ENCODE peak calls at places on chromosomes 6 and 20, in six cellular contexts. One of them, this sample, is unnamed.

GRCh38 chr6:153024401-153025017 is 22.0 kb upstream of the MTRF1L start:
- DNase-seq in AG10803: peak
- DNase-seq in activated CD8-positive, alpha-beta T cell treated with anti-CD3 and anti-CD28 coated beads for 36 hours: peak
- DNase-seq in ascending aorta: no peak
- DNase-seq in H1: peak
- DNase-seq in fibroblast of pulmonary artery: peak
- DNase-seq in this sample: peak

GRCh38 chr6:93423542-93423941 is 4.2 kb upstream of the EPHA7 start:
- DNase-seq in fibroblast of pulmonary artery: peak
- DNase-seq in H1: no peak
- DNase-seq in ascending aorta: no peak
- DNase-seq in AG10803: no peak
- DNase-seq in activated CD8-positive, alpha-beta T cell treated with anti-CD3 and anti-CD28 coated beads for 36 hours: peak
- DNase-seq in this sample: peak

GRCh38 chr20:23670361-23670760 is 18.5 kb downstream of the CST4 start:
- DNase-seq in AG10803: no peak
- DNase-seq in H1: no peak
- DNase-seq in activated CD8-positive, alpha-beta T cell treated with anti-CD3 and anti-CD28 coated beads for 36 hours: no peak
- DNase-seq in ascending aorta: no peak
- DNase-seq in fibroblast of pulmonary artery: no peak
- DNase-seq in this sample: no peak

GRCh38 chr20:48995599-48995998 is 50.5 kb upstream of the CSE1L start:
- DNase-seq in fibroblast of pulmonary artery: no peak
- DNase-seq in H1: no peak
- DNase-seq in AG10803: no peak
- DNase-seq in ascending aorta: no peak
- DNase-seq in activated CD8-positive, alpha-beta T cell treated with anti-CD3 and anti-CD28 coated beads for 36 hours: no peak
- DNase-seq in this sample: no peak

GRCh38 chr20:38147751-38148150 is 17.3 kb downstream of the TGM2 start:
- DNase-seq in activated CD8-positive, alpha-beta T cell treated with anti-CD3 and anti-CD28 coated beads for 36 hours: no peak
- DNase-seq in H1: no peak
- DNase-seq in AG10803: no peak
- DNase-seq in ascending aorta: no peak
- DNase-seq in fibroblast of pulmonary artery: no peak
- DNase-seq in this sample: no peak

GRCh38 chr6:36752886-36753506 is 55.4 kb downstream of the RAB44 start:
- DNase-seq in activated CD8-positive, alpha-beta T cell treated with anti-CD3 and anti-CD28 coated beads for 36 hours: peak
- DNase-seq in ascending aorta: no peak
- DNase-seq in AG10803: no peak
- DNase-seq in H1: no peak
- DNase-seq in fibroblast of pulmonary artery: no peak
- DNase-seq in this sample: no peak

GRCh38 chr6:70277480-70277879 is 25.4 kb downstream of the COL9A1 start:
- DNase-seq in ascending aorta: no peak
- DNase-seq in H1: no peak
- DNase-seq in activated CD8-positive, alpha-beta T cell treated with anti-CD3 and anti-CD28 coated beads for 36 hours: no peak
- DNase-seq in AG10803: peak
- DNase-seq in fibroblast of pulmonary artery: peak
- DNase-seq in this sample: peak

GRCh38 chr6:70124882-70125535 is 177.9 kb downstream of the COL9A1 start:
- DNase-seq in AG10803: peak
- DNase-seq in H1: no peak
- DNase-seq in activated CD8-positive, alpha-beta T cell treated with anti-CD3 and anti-CD28 coated beads for 36 hours: no peak
- DNase-seq in ascending aorta: no peak
- DNase-seq in fibroblast of pulmonary artery: peak
- DNase-seq in this sample: peak

GRCh38 chr6:19837511-19838441 is 606 bp downstream of the ID4 start:
- DNase-seq in fibroblast of pulmonary artery: peak
- DNase-seq in H1: no peak
- DNase-seq in activated CD8-positive, alpha-beta T cell treated with anti-CD3 and anti-CD28 coated beads for 36 hours: no peak
- DNase-seq in AG10803: peak
- DNase-seq in ascending aorta: no peak
- DNase-seq in this sample: peak

GRCh38 chr6:11918021-11918738 is 93.9 kb upstream of the HIVEP1 start:
- DNase-seq in AG10803: peak
- DNase-seq in H1: no peak
- DNase-seq in activated CD8-positive, alpha-beta T cell treated with anti-CD3 and anti-CD28 coated beads for 36 hours: no peak
- DNase-seq in fibroblast of pulmonary artery: peak
- DNase-seq in ascending aorta: no peak
- DNase-seq in this sample: peak

GRCh38 chr6:11908706-11909105 is 103.4 kb upstream of the HIVEP1 start:
- DNase-seq in fibroblast of pulmonary artery: no peak
- DNase-seq in ascending aorta: no peak
- DNase-seq in AG10803: no peak
- DNase-seq in H1: no peak
- DNase-seq in activated CD8-positive, alpha-beta T cell treated with anti-CD3 and anti-CD28 coated beads for 36 hours: no peak
- DNase-seq in this sample: no peak

GRCh38 chr6:11911535-11911934 is 100.6 kb upstream of the HIVEP1 start:
- DNase-seq in fibroblast of pulmonary artery: peak
- DNase-seq in AG10803: peak
- DNase-seq in H1: no peak
- DNase-seq in ascending aorta: no peak
- DNase-seq in activated CD8-positive, alpha-beta T cell treated with anti-CD3 and anti-CD28 coated beads for 36 hours: no peak
- DNase-seq in this sample: peak

GRCh38 chr6:11909696-11910132 is 102.4 kb upstream of the HIVEP1 start:
- DNase-seq in AG10803: peak
- DNase-seq in H1: no peak
- DNase-seq in ascending aorta: no peak
- DNase-seq in fibroblast of pulmonary artery: peak
- DNase-seq in activated CD8-positive, alpha-beta T cell treated with anti-CD3 and anti-CD28 coated beads for 36 hours: no peak
- DNase-seq in this sample: peak

GRCh38 chr6:11912420-11912819 is 99.7 kb upstream of the HIVEP1 start:
- DNase-seq in AG10803: no peak
- DNase-seq in activated CD8-positive, alpha-beta T cell treated with anti-CD3 and anti-CD28 coated beads for 36 hours: no peak
- DNase-seq in H1: no peak
- DNase-seq in ascending aorta: no peak
- DNase-seq in fibroblast of pulmonary artery: no peak
- DNase-seq in this sample: no peak
- TF ChIP-seq CTCF in AG10803: no peak
- TF ChIP-seq CTCF in activated CD8-positive, alpha-beta T cell treated with anti-CD3 and anti-CD28 coated beads for 36 hours: peak
- TF ChIP-seq CTCF in H1: no peak
- TF ChIP-seq CTCF in ascending aorta: peak
- TF ChIP-seq CTCF in fibroblast of pulmonary artery: no peak
- TF ChIP-seq CTCF in this sample: no peak

GRCh38 chr6:15752820-15753219 is 90.0 kb upstream of the DTNBP1 start:
- DNase-seq in H1: no peak
- DNase-seq in AG10803: peak
- DNase-seq in ascending aorta: no peak
- DNase-seq in activated CD8-positive, alpha-beta T cell treated with anti-CD3 and anti-CD28 coated beads for 36 hours: no peak
- DNase-seq in fibroblast of pulmonary artery: peak
- DNase-seq in this sample: no peak
- TF ChIP-seq CTCF in H1: no peak
- TF ChIP-seq CTCF in AG10803: peak
- TF ChIP-seq CTCF in ascending aorta: no peak
- TF ChIP-seq CTCF in activated CD8-positive, alpha-beta T cell treated with anti-CD3 and anti-CD28 coated beads for 36 hours: no peak
- TF ChIP-seq CTCF in fibroblast of pulmonary artery: peak
- TF ChIP-seq CTCF in this sample: peak

GRCh38 chr20:46324960-46325703 is 16.8 kb upstream of the CDH22 start:
- DNase-seq in AG10803: peak
- DNase-seq in ascending aorta: no peak
- DNase-seq in activated CD8-positive, alpha-beta T cell treated with anti-CD3 and anti-CD28 coated beads for 36 hours: peak
- DNase-seq in H1: no peak
- DNase-seq in fibroblast of pulmonary artery: peak
- DNase-seq in this sample: peak
- TF ChIP-seq CTCF in AG10803: peak
- TF ChIP-seq CTCF in ascending aorta: peak
- TF ChIP-seq CTCF in activated CD8-positive, alpha-beta T cell treated with anti-CD3 and anti-CD28 coated beads for 36 hours: no peak
- TF ChIP-seq CTCF in H1: peak
- TF ChIP-seq CTCF in fibroblast of pulmonary artery: peak
- TF ChIP-seq CTCF in this sample: peak

GRCh38 chr6:162904069-162904663 is 176.4 kb downstream of the PACRG start:
- DNase-seq in H1: no peak
- DNase-seq in AG10803: no peak
- DNase-seq in fibroblast of pulmonary artery: no peak
- DNase-seq in ascending aorta: no peak
- DNase-seq in activated CD8-positive, alpha-beta T cell treated with anti-CD3 and anti-CD28 coated beads for 36 hours: no peak
- DNase-seq in this sample: no peak

GRCh38 chr6:162906479-162906878 is 178.7 kb downstream of the PACRG start:
- DNase-seq in AG10803: no peak
- DNase-seq in fibroblast of pulmonary artery: no peak
- DNase-seq in H1: no peak
- DNase-seq in activated CD8-positive, alpha-beta T cell treated with anti-CD3 and anti-CD28 coated beads for 36 hours: no peak
- DNase-seq in ascending aorta: no peak
- DNase-seq in this sample: no peak

GRCh38 chr6:162913206-162913605 is 185.4 kb downstream of the PACRG start:
- DNase-seq in ascending aorta: no peak
- DNase-seq in H1: no peak
- DNase-seq in AG10803: no peak
- DNase-seq in fibroblast of pulmonary artery: no peak
- DNase-seq in activated CD8-positive, alpha-beta T cell treated with anti-CD3 and anti-CD28 coated beads for 36 hours: no peak
- DNase-seq in this sample: no peak

GRCh38 chr6:162907876-162908481 is 180.2 kb downstream of the PACRG start:
- DNase-seq in activated CD8-positive, alpha-beta T cell treated with anti-CD3 and anti-CD28 coated beads for 36 hours: no peak
- DNase-seq in H1: no peak
- DNase-seq in fibroblast of pulmonary artery: peak
- DNase-seq in ascending aorta: no peak
- DNase-seq in AG10803: peak
- DNase-seq in this sample: peak
- TF ChIP-seq CTCF in activated CD8-positive, alpha-beta T cell treated with anti-CD3 and anti-CD28 coated beads for 36 hours: peak
- TF ChIP-seq CTCF in H1: no peak
- TF ChIP-seq CTCF in fibroblast of pulmonary artery: peak
- TF ChIP-seq CTCF in ascending aorta: no peak
- TF ChIP-seq CTCF in AG10803: peak
- TF ChIP-seq CTCF in this sample: peak

GRCh38 chr6:26020983-26021349 is 58.4 kb downstream of the TRIM38 start:
- DNase-seq in H1: no peak
- DNase-seq in fibroblast of pulmonary artery: peak
- DNase-seq in activated CD8-positive, alpha-beta T cell treated with anti-CD3 and anti-CD28 coated beads for 36 hours: peak
- DNase-seq in ascending aorta: no peak
- DNase-seq in AG10803: peak
- DNase-seq in this sample: peak

GRCh38 chr6:26019261-26019845 is 56.8 kb downstream of the TRIM38 start:
- DNase-seq in fibroblast of pulmonary artery: no peak
- DNase-seq in H1: no peak
- DNase-seq in ascending aorta: no peak
- DNase-seq in AG10803: no peak
- DNase-seq in activated CD8-positive, alpha-beta T cell treated with anti-CD3 and anti-CD28 coated beads for 36 hours: no peak
- DNase-seq in this sample: no peak

GRCh38 chr6:26016326-26017275 is 54.0 kb downstream of the TRIM38 start:
- DNase-seq in AG10803: no peak
- DNase-seq in ascending aorta: no peak
- DNase-seq in activated CD8-positive, alpha-beta T cell treated with anti-CD3 and anti-CD28 coated beads for 36 hours: no peak
- DNase-seq in H1: no peak
- DNase-seq in fibroblast of pulmonary artery: peak
- DNase-seq in this sample: peak

GRCh38 chr6:26020291-26020982 is 57.8 kb downstream of the TRIM38 start:
- DNase-seq in activated CD8-positive, alpha-beta T cell treated with anti-CD3 and anti-CD28 coated beads for 36 hours: peak
- DNase-seq in H1: no peak
- DNase-seq in fibroblast of pulmonary artery: peak
- DNase-seq in AG10803: peak
- DNase-seq in ascending aorta: peak
- DNase-seq in this sample: peak

GRCh38 chr6:26017567-26017966 is 55.0 kb downstream of the TRIM38 start:
- DNase-seq in H1: no peak
- DNase-seq in fibroblast of pulmonary artery: peak
- DNase-seq in ascending aorta: peak
- DNase-seq in activated CD8-positive, alpha-beta T cell treated with anti-CD3 and anti-CD28 coated beads for 36 hours: peak
- DNase-seq in AG10803: peak
- DNase-seq in this sample: peak
- TF ChIP-seq CTCF in H1: peak
- TF ChIP-seq CTCF in fibroblast of pulmonary artery: peak
- TF ChIP-seq CTCF in ascending aorta: peak
- TF ChIP-seq CTCF in activated CD8-positive, alpha-beta T cell treated with anti-CD3 and anti-CD28 coated beads for 36 hours: no peak
- TF ChIP-seq CTCF in AG10803: peak
- TF ChIP-seq CTCF in this sample: peak

GRCh38 chr6:24428615-24429014 is 25.9 kb downstream of the MRS2 start:
- DNase-seq in H1: no peak
- DNase-seq in activated CD8-positive, alpha-beta T cell treated with anti-CD3 and anti-CD28 coated beads for 36 hours: no peak
- DNase-seq in ascending aorta: no peak
- DNase-seq in fibroblast of pulmonary artery: peak
- DNase-seq in AG10803: no peak
- DNase-seq in this sample: peak

GRCh38 chr6:24430086-24430485 is 27.4 kb downstream of the MRS2 start:
- DNase-seq in AG10803: peak
- DNase-seq in fibroblast of pulmonary artery: no peak
- DNase-seq in activated CD8-positive, alpha-beta T cell treated with anti-CD3 and anti-CD28 coated beads for 36 hours: no peak
- DNase-seq in H1: no peak
- DNase-seq in ascending aorta: no peak
- DNase-seq in this sample: no peak

GRCh38 chr6:24432611-24433010 is 29.9 kb downstream of the MRS2 start:
- DNase-seq in ascending aorta: no peak
- DNase-seq in activated CD8-positive, alpha-beta T cell treated with anti-CD3 and anti-CD28 coated beads for 36 hours: no peak
- DNase-seq in fibroblast of pulmonary artery: no peak
- DNase-seq in H1: no peak
- DNase-seq in AG10803: no peak
- DNase-seq in this sample: no peak

GRCh38 chr6:24426729-24427446 is 24.2 kb downstream of the MRS2 start:
- DNase-seq in H1: no peak
- DNase-seq in ascending aorta: no peak
- DNase-seq in activated CD8-positive, alpha-beta T cell treated with anti-CD3 and anti-CD28 coated beads for 36 hours: no peak
- DNase-seq in fibroblast of pulmonary artery: no peak
- DNase-seq in AG10803: no peak
- DNase-seq in this sample: no peak

DNA sequence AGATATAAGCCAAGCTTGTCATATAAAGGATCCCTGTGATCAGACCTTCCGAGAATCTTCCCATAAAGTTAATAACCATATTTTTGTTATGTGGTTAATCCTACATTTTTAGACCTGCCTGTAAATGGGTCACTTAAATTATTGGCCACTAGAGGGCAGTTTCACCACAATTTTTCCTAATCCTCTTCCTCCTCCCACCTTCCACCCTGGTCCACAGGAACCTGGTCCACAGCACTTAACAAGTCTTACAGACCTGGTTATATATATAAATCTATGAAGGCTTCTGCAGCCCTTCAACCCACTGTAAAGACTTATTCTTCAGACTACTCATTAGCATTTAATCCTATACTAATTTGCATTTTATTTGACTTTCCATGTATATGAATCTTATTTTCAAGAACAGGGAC is 28.3 kb downstream of the MRS2 start:
- DNase-seq in AG10803: peak
- DNase-seq in ascending aorta: no peak
- DNase-seq in H1: peak
- DNase-seq in activated CD8-positive, alpha-beta T cell treated with anti-CD3 and anti-CD28 coated beads for 36 hours: peak
- DNase-seq in fibroblast of pulmonary artery: peak
- DNase-seq in this sample: peak
- TF ChIP-seq CTCF in AG10803: peak
- TF ChIP-seq CTCF in ascending aorta: peak
- TF ChIP-seq CTCF in H1: peak
- TF ChIP-seq CTCF in activated CD8-positive, alpha-beta T cell treated with anti-CD3 and anti-CD28 coated beads for 36 hours: peak
- TF ChIP-seq CTCF in fibroblast of pulmonary artery: peak
- TF ChIP-seq CTCF in this sample: peak